ENCODE peak calls at places on chromosome 6, in four cellular contexts. B is astrocyte, O is uterus, N is hepatocyte. H is an unnamed sample.

GRCh38 chr6:147287869-147288271 is 83.7 kb downstream of the STXBP5 start:
- DNase-seq in N (peak; percentile 6), B (peak; percentile 62), O (no peak), H (no peak)

GRCh38 chr6:108801331-108801730 is 46.9 kb upstream of the ARMC2 start:
- DNase-seq in B (no peak), O (no peak), N (no peak), H (no peak)

GRCh38 chr6:31624070-31624469 is 3.6 kb downstream of the PRRC2A start:
- DNase-seq in N (no peak), B (no peak), O (no peak), H (no peak)

GRCh38 chr6:31729979-31730630 is 1.0 kb upstream of the DDAH2 start:
- DNase-seq in O (peak; percentile 94), B (peak; percentile 78), N (peak; percentile 97), H (peak; percentile 54)

GRCh38 chr6:10146723-10147451 is 268.0 kb downstream of the TFAP2A start:
- DNase-seq in N (peak; percentile 35), B (peak; percentile 5), O (no peak), H (peak; percentile 4)

GRCh38 chr6:364609-365540 is 26.7 kb upstream of the IRF4 start:
- DNase-seq in O (no peak), N (no peak), B (no peak), H (no peak)

GRCh38 chr6:67231092-67231491 is 1404.0 kb upstream of the ADGRB3 start:
- DNase-seq in N (no peak), O (no peak), B (no peak), H (no peak)

GRCh38 chr6:70135219-70135769 is 167.6 kb downstream of the COL9A1 start:
- DNase-seq in N (no peak), O (no peak), B (no peak), H (no peak)

GRCh38 chr6:134577998-134578397 is 260.1 kb upstream of the SGK1 start:
- DNase-seq in B (peak; percentile 4), O (no peak), N (no peak), H (no peak)

GRCh38 chr6:132907915-132908314 is 93.5 kb downstream of the RPS12 start:
- DNase-seq in N (no peak), B (peak; percentile 90), O (no peak), H (no peak)

GRCh38 chr6:132909742-132910141 is 95.4 kb downstream of the RPS12 start:
- DNase-seq in B (no peak), O (no peak), N (no peak), H (no peak)

GRCh38 chr6:132907231-132907630 is 92.9 kb downstream of the RPS12 start:
- DNase-seq in N (no peak), O (no peak), B (no peak), H (no peak)

GRCh38 chr6:132910759-132911158 is 96.4 kb downstream of the RPS12 start:
- DNase-seq in O (no peak), N (no peak), B (no peak), H (no peak)

DNA sequence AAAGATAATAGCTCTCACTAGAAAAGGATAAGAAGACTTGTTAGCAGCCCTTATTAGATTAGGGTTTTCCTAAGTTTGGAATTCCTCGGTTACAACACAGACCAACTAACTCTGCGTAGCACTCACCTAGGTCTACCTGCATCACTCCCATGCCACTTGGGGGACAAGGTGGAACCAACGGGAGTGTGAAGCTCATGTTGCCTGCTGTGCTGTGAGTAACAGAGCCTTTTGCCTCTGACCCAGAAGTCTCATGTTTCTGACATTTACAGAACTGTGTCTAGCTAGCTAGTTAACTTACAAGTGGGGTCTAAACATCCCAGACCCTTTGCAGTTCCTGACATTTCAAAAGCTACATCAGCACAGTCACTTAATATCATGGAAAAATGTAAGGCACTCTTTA is 97.9 kb downstream of the RPS12 start:
- DNase-seq in O (no peak), N (no peak), B (no peak), H (no peak)
- H3K27ac ChIP-seq in O (no peak overlapping the region), N (no peak overlapping the region), B (no peak overlapping the region), H (no peak overlapping the region)

GRCh38 chr6:157822221-157823000 is 635 bp upstream of the SNX9 start:
- DNase-seq in B (no peak), N (no peak), O (peak; percentile 27), H (no peak)
- H3K27ac ChIP-seq in B (peak overlapping the region; percentile 39), N (peak overlapping the region; percentile 96), O (peak overlapping the region; percentile 98), H (peak overlapping the region; percentile 88)

GRCh38 chr6:113343940-113344339 is 513.2 kb upstream of the MARCKS start:
- DNase-seq in B (no peak), N (no peak), O (no peak), H (no peak)
- H3K27ac ChIP-seq in B (no peak overlapping the region), N (no peak overlapping the region), O (no peak overlapping the region), H (no peak overlapping the region)

DNA sequence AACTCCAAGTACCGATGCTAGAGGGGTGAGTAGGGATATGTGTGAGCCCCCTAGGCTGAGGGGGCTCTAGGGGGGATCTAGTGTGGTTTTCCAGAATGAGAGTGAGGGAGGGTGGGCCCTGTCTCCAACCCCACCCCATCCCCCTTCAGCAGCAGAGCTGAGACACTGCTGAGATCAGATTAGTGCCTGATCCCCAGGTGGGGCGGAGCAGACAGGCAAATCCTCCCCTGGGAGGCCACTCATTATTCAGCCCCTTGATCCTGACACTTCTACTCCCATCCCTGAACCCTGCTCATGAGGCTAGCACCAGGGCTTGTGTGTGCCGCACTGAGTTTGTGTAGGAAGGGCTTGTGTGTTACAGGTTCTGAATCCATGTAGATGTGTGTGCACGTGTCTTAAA is 42.5 kb downstream of the SPDEF start:
- DNase-seq in B (no peak), N (no peak), O (no peak), H (no peak)
- H3K27ac ChIP-seq in B (no peak overlapping the region), N (no peak overlapping the region), O (no peak overlapping the region), H (peak overlapping the region; percentile 41)

DNA sequence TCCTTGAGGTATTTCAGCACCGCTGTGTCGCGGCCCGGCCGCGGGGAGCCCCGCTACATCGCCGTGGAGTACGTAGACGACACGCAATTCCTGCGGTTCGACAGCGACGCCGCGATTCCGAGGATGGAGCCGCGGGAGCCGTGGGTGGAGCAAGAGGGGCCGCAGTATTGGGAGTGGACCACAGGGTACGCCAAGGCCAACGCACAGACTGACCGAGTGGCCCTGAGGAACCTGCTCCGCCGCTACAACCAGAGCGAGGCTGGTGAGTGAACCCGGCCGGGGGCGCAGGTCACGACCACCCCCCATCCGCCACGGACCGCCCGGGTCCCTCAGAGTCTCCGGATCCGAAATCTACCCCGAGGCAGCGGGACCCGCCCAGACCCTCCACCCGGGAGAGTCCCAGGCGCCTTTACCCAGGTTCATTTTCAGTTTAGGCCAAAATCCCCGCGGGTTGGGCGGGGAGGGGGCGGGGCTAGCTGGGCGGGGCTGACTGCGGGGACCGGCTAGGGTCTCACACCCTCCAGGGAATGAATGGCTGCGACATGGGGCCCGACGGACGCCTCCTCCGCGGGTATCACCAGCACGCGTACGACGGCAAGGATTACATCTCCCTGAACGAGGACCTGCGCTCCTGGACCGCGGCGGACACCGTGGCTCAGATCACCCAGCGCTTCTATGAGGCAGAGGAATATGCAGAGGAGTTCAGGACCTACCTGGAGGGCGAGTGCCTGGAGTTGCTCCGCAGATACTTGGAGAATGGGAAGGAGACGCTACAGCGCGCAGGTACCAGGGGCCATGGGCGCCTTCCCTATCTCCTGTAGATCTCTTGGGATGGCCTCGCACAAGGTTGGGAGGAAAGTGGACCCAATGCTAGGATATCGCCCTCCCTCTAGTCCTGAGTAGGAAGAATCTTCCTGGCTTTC is 693 bp downstream of the HLA-F start:
- DNase-seq in O (peak; percentile 56), B (no peak), N (peak; percentile 16), H (no peak)
- H3K27ac ChIP-seq in O (peak overlapping the region; percentile 98), B (no peak overlapping the region), N (no peak overlapping the region), H (peak overlapping the region; percentile 90)

GRCh38 chr6:110250838-110251237 is 70.6 kb downstream of the CDC40 start:
- DNase-seq in B (no peak), O (no peak), N (no peak), H (no peak)

GRCh38 chr6:110255356-110255755 is 75.1 kb downstream of the CDC40 start:
- DNase-seq in O (no peak), N (peak; percentile 63), B (no peak), H (no peak)

GRCh38 chr6:110246900-110247546 is 66.8 kb downstream of the CDC40 start:
- DNase-seq in B (no peak), N (no peak), O (no peak), H (no peak)

GRCh38 chr6:110250058-110250457 is 69.8 kb downstream of the CDC40 start:
- DNase-seq in B (no peak), N (no peak), O (no peak), H (no peak)
- H3K27ac ChIP-seq in B (no peak overlapping the region), N (no peak overlapping the region), O (no peak overlapping the region), H (no peak overlapping the region)

DNA sequence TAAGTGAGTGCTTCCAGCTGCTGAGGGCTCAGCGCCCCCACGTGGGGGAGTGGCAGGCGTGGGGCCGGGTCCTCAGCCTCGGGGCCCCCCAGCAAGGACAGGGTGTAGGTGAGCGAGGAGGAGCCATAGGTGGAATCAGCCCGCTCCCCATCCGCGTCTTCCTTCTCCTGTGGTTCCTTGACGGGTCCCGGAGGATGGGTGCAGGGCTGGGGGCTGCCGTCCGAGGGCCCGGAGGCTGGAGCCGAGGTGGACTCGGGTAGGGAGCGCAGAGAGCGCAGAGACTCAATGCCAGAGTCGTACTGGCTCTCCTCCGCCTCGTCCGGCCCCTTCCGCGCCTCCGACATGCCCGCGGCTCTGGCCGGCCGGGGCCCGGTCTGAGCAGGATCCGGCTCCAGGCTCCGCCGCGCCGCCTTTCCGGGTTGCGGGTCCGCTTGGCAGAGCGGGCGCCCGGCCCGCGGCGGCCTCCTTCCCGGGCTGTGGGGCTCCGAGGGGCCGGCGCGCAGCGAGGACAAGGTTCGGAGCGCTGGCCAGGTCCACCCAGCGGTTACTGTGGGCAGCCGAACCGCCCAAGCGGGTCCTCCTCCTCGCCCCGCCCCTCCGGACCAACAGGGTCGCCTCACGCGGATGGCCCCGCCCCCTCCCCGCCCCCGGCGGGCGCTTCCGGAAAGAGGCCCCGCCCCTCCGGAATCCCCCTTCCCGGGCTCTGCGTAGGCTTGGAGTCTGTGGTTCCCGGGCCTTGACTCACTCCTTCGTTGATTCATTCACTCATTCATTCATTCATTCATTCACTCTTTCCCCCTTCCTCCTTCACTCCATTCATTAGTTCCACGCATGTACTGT is at the start of gene NFKBIE:
- DNase-seq in B (peak; percentile 83), O (peak; percentile 96), N (peak; percentile 98), H (peak; percentile 79)
- H3K27ac ChIP-seq in B (peak within 1 kb of the TSS; percentile 64), O (peak within 1 kb of the TSS; percentile 74), N (peak within 1 kb of the TSS; percentile 93), H (peak within 1 kb of the TSS; percentile 55)

GRCh38 chr6:15905488-15906392 is 223.1 kb upstream of the MYLIP start:
- DNase-seq in N (no peak), B (no peak), O (no peak), H (no peak)

GRCh38 chr6:15901141-15902115 is 227.5 kb upstream of the MYLIP start:
- DNase-seq in O (no peak), N (peak; percentile 68), B (no peak), H (no peak)

GRCh38 chr6:15906393-15906976 is 222.4 kb upstream of the MYLIP start:
- DNase-seq in B (no peak), O (no peak), N (no peak), H (no peak)

GRCh38 chr6:15907914-15908518 is 220.9 kb upstream of the MYLIP start:
- DNase-seq in B (no peak), O (no peak), N (peak; percentile 66), H (no peak)

GRCh38 chr6:15904651-15905376 is 224.1 kb upstream of the MYLIP start:
- DNase-seq in N (no peak), B (no peak), O (no peak), H (no peak)
- H3K27ac ChIP-seq in N (no peak overlapping the region), B (no peak overlapping the region), O (no peak overlapping the region), H (no peak overlapping the region)

H was measured in caudate nucleus.